ENCODE peak calls at places on chromosome 21, in nine cellular contexts. W, L, U, X, P, N, S, E and Z are unnamed samples.

GRCh38 chr21:32256873-32257620 is 21.8 kb downstream of the MIS18A start:
- DNase-seq in W (peak), L (peak), U (no peak), X (peak), P (no peak), N (peak), S (peak), E (peak), Z (no peak)

GRCh38 chr21:14693997-14694396 is 147.9 kb upstream of the SAMSN1 start:
- DNase-seq in W (no peak), L (no peak), U (no peak), X (no peak), P (no peak), N (no peak), S (no peak), E (no peak), Z (no peak)

GRCh38 chr21:21003701-21004100 is 5.5 kb downstream of the NCAM2 start:
- DNase-seq in W (peak), L (peak), U (no peak), X (no peak), P (no peak), N (no peak), S (peak), E (no peak), Z (no peak)

GRCh38 chr21:42311816-42312625 is 3.2 kb downstream of the TFF3 start:
- DNase-seq in W (no peak), L (no peak), U (no peak), X (no peak), P (no peak), N (no peak), S (no peak), E (no peak), Z (no peak)

GRCh38 chr21:42614811-42615342 is 38.5 kb upstream of the PDE9A start:
- DNase-seq in W (peak), L (no peak), U (peak), X (peak), P (no peak), N (no peak), S (peak), E (no peak), Z (no peak)

GRCh38 chr21:33644383-33645074 is 2.2 kb downstream of the ITSN1 start:
- DNase-seq in W (peak), L (peak), U (no peak), X (no peak), P (no peak), N (no peak), S (no peak), E (no peak), Z (no peak)

GRCh38 chr21:45698493-45698947 is 55.0 kb downstream of the PCBP3 start:
- DNase-seq in W (peak), L (peak), U (no peak), X (no peak), P (no peak), N (peak), S (peak), E (no peak), Z (no peak)

GRCh38 chr21:38798481-38798882 is 7.2 kb upstream of the ETS2 start:
- DNase-seq in W (peak), L (no peak), U (no peak), X (peak), P (no peak), N (no peak), S (peak), E (no peak), Z (no peak)

GRCh38 chr21:46600978-46601377 is 3.9 kb downstream of the S100B start:
- DNase-seq in W (no peak), L (no peak), U (no peak), X (no peak), P (no peak), N (no peak), S (no peak), E (no peak), Z (no peak)

GRCh38 chr21:44263768-44264167 is 2.1 kb upstream of the DNMT3L start:
- DNase-seq in W (no peak), L (no peak), U (no peak), X (no peak), P (no peak), N (no peak), S (no peak), E (no peak), Z (no peak)

GRCh38 chr21:44720170-44720569 is 8.8 kb upstream of the TSPEAR start:
- DNase-seq in W (no peak), L (no peak), U (no peak), X (no peak), P (no peak), N (no peak), S (no peak), E (no peak), Z (no peak)

GRCh38 chr21:41951876-41952567 is 1.8 kb downstream of the C2CD2 start:
- DNase-seq in W (no peak), L (no peak), U (no peak), X (no peak), P (no peak), N (no peak), S (no peak), E (no peak), Z (no peak)

GRCh38 chr21:38524168-38525153 is 26.2 kb upstream of the ERG start:
- DNase-seq in W (no peak), L (no peak), U (no peak), X (no peak), P (no peak), N (no peak), S (no peak), E (no peak), Z (no peak)

GRCh38 chr21:39441502-39442475 is 3.8 kb downstream of the LCA5L start:
- DNase-seq in W (peak), L (peak), U (no peak), X (peak), P (no peak), N (peak), S (peak), E (no peak), Z (no peak)

GRCh38 chr21:45596704-45597318 is 46.7 kb upstream of the PCBP3 start:
- DNase-seq in W (peak), L (peak), U (peak), X (peak), P (peak), N (peak), S (peak), E (no peak), Z (peak)

GRCh38 chr21:39647476-39647875 is 34.7 kb downstream of the B3GALT5 start:
- DNase-seq in W (peak), L (no peak), U (no peak), X (peak), P (no peak), N (no peak), S (peak), E (no peak), Z (no peak)

GRCh38 chr21:42992943-42993712 is 18.8 kb downstream of the PKNOX1 start:
- DNase-seq in W (no peak), L (no peak), U (no peak), X (no peak), P (no peak), N (no peak), S (no peak), E (no peak), Z (no peak)

GRCh38 chr21:37675202-37675801 is 241.0 kb downstream of the KCNJ6 start:
- DNase-seq in W (peak), L (peak), U (peak), X (peak), P (peak), N (peak), S (peak), E (no peak), Z (peak)

GRCh38 chr21:42684109-42684916 is 30.9 kb downstream of the PDE9A start:
- DNase-seq in W (no peak), L (no peak), U (peak), X (no peak), P (peak), N (no peak), S (no peak), E (no peak), Z (no peak)

GRCh38 chr21:45264146-45264918 is 23.4 kb downstream of the POFUT2 start:
- DNase-seq in W (no peak), L (no peak), U (no peak), X (no peak), P (no peak), N (peak), S (peak), E (no peak), Z (no peak)